ENCODE peak calls at places on chromosomes 13 and 19, in eight cellular contexts. M is fibroblast of lung; V is pancreas; I is neural crest cell; F is CD8-positive, alpha-beta T cell; Y is esophagus muscularis mucosa; T is astrocyte of the spinal cord; P is cardiac fibroblast. G is an unnamed sample.

GRCh38 chr13:83780201-83780600 is 102.1 kb downstream of the SLITRK1 start:
- DNase-seq in M (peak; percentile 22), V (no peak), I (no peak), F (no peak), Y (no peak), T (peak; percentile 16), P (peak; percentile 58), G (no peak)

GRCh38 chr19:20912973-20913372 is 10.1 kb upstream of the ZNF85 start:
- DNase-seq in M (no peak), V (no peak), I (no peak), F (no peak), Y (no peak), T (no peak), P (no peak), G (no peak)

GRCh38 chr13:113837554-113838355 is 26.1 kb downstream of the GAS6 start:
- DNase-seq in M (peak; percentile 99), V (peak; percentile 69), I (no peak), F (no peak), Y (peak; percentile 97), T (peak; percentile 100), P (peak; percentile 98), G (no peak)

GRCh38 chr13:79194272-79194671 is 211.8 kb downstream of the RBM26 start:
- DNase-seq in M (no peak), V (no peak), I (no peak), F (no peak), Y (no peak), T (no peak), P (no peak), G (peak; percentile 55)

GRCh38 chr13:83048419-83048818 is 833.9 kb downstream of the SLITRK1 start:
- DNase-seq in M (no peak), V (no peak), I (no peak), F (no peak), Y (no peak), T (no peak), P (peak; percentile 29), G (no peak)

GRCh38 chr19:31152906-31153305 is 196.3 kb downstream of the TSHZ3 start:
- DNase-seq in M (no peak), V (no peak), I (no peak), F (no peak), Y (no peak), T (no peak), P (no peak), G (no peak)

GRCh38 chr19:18340990-18341868 is 831 bp downstream of the PGPEP1 start:
- DNase-seq in M (no peak), V (peak; percentile 66), I (no peak), F (peak; percentile 75), Y (no peak), T (peak; percentile 55), P (no peak), G (peak; percentile 88)

GRCh38 chr13:107450426-107450825 is 764.9 kb downstream of the LIG4 start:
- DNase-seq in M (peak; percentile 34), V (no peak), I (no peak), F (no peak), Y (no peak), T (no peak), P (peak; percentile 21), G (no peak)

GRCh38 chr19:2391118-2391725 is 31.2 kb downstream of the TMPRSS9 start:
- DNase-seq in M (peak; percentile 82), V (peak; percentile 31), I (no peak), F (peak; percentile 51), Y (no peak), T (peak; percentile 70), P (peak; percentile 82), G (peak; percentile 61)

GRCh38 chr19:8503506-8503905 is 1.1 kb upstream of the PRAM1 start:
- DNase-seq in M (no peak), V (no peak), I (no peak), F (no peak), Y (no peak), T (no peak), P (no peak), G (no peak)

GRCh38 chr19:8510589-8511115 is 3.3 kb downstream of the ZNF414 start:
- DNase-seq in M (no peak), V (no peak), I (no peak), F (no peak), Y (no peak), T (no peak), P (no peak), G (no peak)

GRCh38 chr19:8504171-8504570 is 1.7 kb upstream of the PRAM1 start:
- DNase-seq in M (no peak), V (no peak), I (no peak), F (no peak), Y (no peak), T (no peak), P (no peak), G (peak; percentile 55)

GRCh38 chr19:8505680-8506401 is 3.4 kb upstream of the PRAM1 start:
- DNase-seq in M (peak; percentile 65), V (peak; percentile 81), I (peak; percentile 94), F (peak; percentile 85), Y (no peak), T (peak; percentile 63), P (peak; percentile 74), G (peak; percentile 84)

DNA sequence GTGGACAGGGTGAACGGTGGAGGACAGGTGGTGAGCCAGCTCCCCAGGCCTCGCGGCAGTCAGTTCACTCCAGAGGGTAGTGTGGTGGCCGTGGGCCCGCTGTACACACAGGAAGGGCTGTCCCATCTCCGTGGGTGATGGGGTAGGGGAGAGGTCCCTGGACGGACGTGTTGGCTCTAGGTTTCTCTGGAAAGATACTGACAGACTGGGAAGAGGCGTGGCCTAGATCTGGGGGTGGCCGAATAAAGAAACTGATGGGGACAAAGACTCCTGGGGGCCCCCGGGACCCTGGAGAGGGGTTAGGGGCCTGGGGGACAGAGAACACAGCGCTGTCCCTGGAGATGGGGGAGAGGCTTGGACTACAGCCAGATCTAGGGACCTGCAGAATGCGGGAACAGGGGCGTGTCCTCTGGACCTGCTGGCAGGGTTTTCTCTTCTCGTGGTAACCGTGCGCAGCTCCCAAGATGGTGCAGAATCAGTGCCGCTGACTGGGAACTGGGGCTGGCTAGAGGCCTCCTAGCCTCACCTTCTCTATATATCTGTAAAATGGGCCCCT is 4.0 kb upstream of the PRAM1 start:
- DNase-seq in M (no peak), V (no peak), I (no peak), F (no peak), Y (no peak), T (no peak), P (no peak), G (no peak)
- TF ChIP-seq CTCF in M (no peak), V (no peak), I (peak; percentile 7), F (no peak), Y (no peak), T (no peak), P (no peak), G (no peak)

GRCh38 chr13:46995874-46996273 is 99.0 kb upstream of the HTR2A start:
- DNase-seq in M (no peak), V (no peak), I (no peak), F (no peak), Y (no peak), T (no peak), P (no peak), G (peak; percentile 37)

GRCh38 chr13:46996316-46996715 is 99.5 kb upstream of the HTR2A start:
- DNase-seq in M (no peak), V (no peak), I (no peak), F (no peak), Y (no peak), T (no peak), P (no peak), G (no peak)

GRCh38 chr13:46994492-46994891 is 97.6 kb upstream of the HTR2A start:
- DNase-seq in M (no peak), V (no peak), I (no peak), F (no peak), Y (no peak), T (no peak), P (no peak), G (no peak)

DNA sequence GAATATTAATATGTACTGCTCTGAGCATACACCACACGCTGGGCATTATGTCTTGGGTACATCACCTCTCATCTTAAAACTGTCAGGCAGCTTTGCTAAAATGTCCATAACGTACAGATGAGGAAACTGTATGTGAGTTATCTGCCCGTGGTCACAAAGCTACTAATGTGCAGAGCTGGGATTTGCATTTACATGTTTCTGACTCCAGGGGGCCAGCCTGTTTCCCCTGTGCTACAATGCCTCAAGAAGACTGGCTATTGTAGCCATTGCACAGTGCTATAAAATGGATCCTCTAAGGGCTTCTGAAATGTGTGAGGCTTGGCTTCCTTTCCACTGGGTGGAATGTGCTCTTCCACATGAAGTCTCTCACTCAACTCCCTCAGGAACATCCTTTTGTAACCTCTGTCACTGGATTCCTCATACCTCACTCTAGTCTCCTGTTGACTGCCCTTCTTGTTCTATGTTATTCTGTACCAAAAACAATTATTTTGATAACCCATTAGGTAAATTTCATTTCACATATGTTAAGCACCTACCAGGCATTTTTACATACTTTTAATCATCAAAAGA is 95.6 kb upstream of the HTR2A start:
- DNase-seq in M (no peak), V (no peak), I (no peak), F (no peak), Y (no peak), T (no peak), P (peak; percentile 40), G (no peak)
- TF ChIP-seq CTCF in M (peak; percentile 37), V (no peak), I (peak; percentile 49), F (no peak), Y (no peak), T (peak; percentile 54), P (peak; percentile 52), G (peak; percentile 21)

DNA sequence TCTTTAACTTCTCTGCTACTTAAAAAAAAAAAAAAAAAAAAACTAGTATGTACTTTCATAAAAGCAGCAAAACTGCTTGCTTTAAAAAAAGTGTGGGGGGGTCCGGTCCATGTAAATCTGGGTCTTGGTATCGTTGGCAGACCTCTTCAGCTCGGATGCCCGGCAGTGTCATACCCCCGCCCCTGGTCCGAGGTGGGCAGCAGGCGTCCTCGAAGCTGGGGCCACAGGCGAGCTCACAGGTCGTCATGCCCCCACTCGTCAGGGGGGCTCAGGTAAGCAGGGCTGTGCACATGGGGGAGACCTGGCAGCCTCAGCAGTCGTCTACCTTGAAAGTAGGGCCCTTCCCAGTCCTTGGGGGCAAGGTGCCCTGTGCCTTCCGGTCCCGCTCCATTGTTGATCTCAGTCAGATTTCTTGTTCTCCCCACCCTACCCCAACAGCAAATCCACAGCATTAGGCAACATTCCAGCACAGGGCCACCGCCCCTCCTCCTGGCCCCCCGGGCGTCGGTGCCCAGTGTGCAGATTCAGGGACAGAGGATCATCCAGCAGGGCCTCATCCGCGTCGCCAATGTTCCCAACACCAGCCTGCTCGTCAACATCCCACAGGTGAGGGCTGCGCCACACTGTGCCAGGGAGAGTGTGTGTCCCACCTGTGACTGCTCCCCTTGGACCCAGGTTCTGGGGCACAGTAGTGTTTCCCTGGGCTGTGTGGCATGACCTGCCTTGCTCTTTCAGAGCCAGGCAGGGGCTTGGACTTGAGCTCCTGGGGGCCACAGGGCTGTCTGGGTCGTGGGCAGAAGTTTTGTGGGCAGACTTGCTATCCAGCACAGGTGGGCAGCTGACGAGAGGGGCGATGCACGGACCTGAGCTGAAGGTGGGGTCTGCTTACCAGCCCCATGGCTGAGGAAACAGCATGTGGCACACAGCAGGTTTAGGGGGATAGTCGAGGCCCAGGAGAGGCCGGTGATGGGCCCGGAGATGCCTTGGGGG is 19.4 kb downstream of the TSSK6 start:
- DNase-seq in M (no peak), V (no peak), I (no peak), F (no peak), Y (no peak), T (no peak), P (no peak), G (no peak)
- TF ChIP-seq CTCF in M (no peak), V (no peak), I (no peak), F (no peak), Y (no peak), T (no peak), P (no peak), G (no peak)

GRCh38 chr19:49869484-49870308 is 2.3 kb upstream of the PNKP start:
- DNase-seq in M (peak; percentile 100), V (peak; percentile 96), I (peak; percentile 98), F (peak; percentile 91), Y (peak; percentile 99), T (peak; percentile 100), P (peak; percentile 100), G (peak; percentile 89)
- TF ChIP-seq CTCF in M (no peak), V (peak; percentile 8), I (no peak), F (no peak), Y (no peak), T (no peak), P (no peak), G (no peak)

G was measured in GM10248.